ENCODE peak calls at places on chromosomes 16 and 17, in ten cellular contexts. B is ascending aorta; J is lung microvascular endothelial cell; Y is retina; F is NCI-H226; W is activated T-helper 9 cell treated with anti-CD3 and anti-CD28 coated beads, Interleukin-2, amount 50 U/mL, for 16 hours; I is activated CD8-positive, alpha-beta T cell treated with anti-CD3 and anti-CD28 coated beads, Interleukin-2, amount 10 ng/mL, durations not matched to agents 7 days and 5 days; L is NCI-H187; X is thoracic aorta; Q is mesendoderm. P is an unnamed sample.

GRCh38 chr17:2212328-2212981 is 91.1 kb downstream of the SMG6 start:
- DNase-seq in W (no peak), Y (no peak), J (peak; percentile 13), X (peak; percentile 54), Q (no peak), L (no peak), F (peak; percentile 37), B (peak; percentile 37), I (no peak), P (no peak)

GRCh38 chr17:63698381-63698885 is 1.5 kb downstream of the LIMD2 start:
- DNase-seq in Q (no peak), L (no peak), Y (no peak), B (no peak), J (peak; percentile 30), X (no peak), W (no peak), I (peak; percentile 44), F (no peak), P (no peak)

GRCh38 chr17:56169621-56170020 is 16.3 kb downstream of the ANKFN1 start:
- DNase-seq in B (no peak), I (no peak), F (no peak), X (no peak), Y (no peak), Q (no peak), J (no peak), L (no peak), W (no peak), P (no peak)

GRCh38 chr16:31877876-31878642 is 4.5 kb downstream of the ZNF267 start:
- DNase-seq in W (no peak), I (no peak), Q (no peak), Y (no peak), X (no peak), L (no peak), J (no peak), F (no peak), B (no peak), P (no peak)

GRCh38 chr17:60959696-60960095 is 282.0 kb downstream of the BCAS3 start:
- DNase-seq in W (no peak), Y (no peak), F (peak; percentile 23), B (no peak), J (no peak), X (no peak), Q (no peak), I (no peak), L (no peak), P (no peak)

GRCh38 chr17:82603981-82604448 is 44.2 kb downstream of the WDR45B start:
- DNase-seq in B (peak; percentile 66), F (no peak), Y (no peak), L (no peak), I (peak; percentile 60), X (no peak), W (no peak), J (no peak), Q (no peak), P (no peak)

GRCh38 chr16:82761236-82761635 is 134.5 kb downstream of the CDH13 start:
- DNase-seq in Q (no peak), I (no peak), B (peak; percentile 63), W (no peak), J (peak; percentile 75), X (peak; percentile 90), Y (no peak), F (no peak), L (no peak), P (no peak)

GRCh38 chr16:47037396-47037745 is 63.9 kb upstream of the DNAJA2 start:
- DNase-seq in Y (no peak), I (peak; percentile 43), X (no peak), W (peak; percentile 10), B (no peak), J (no peak), Q (no peak), F (no peak), L (no peak), P (no peak)

GRCh38 chr16:64507240-64508024 is 614.4 kb downstream of the CDH11 start:
- DNase-seq in F (no peak), Q (peak; percentile 88), B (no peak), W (no peak), X (no peak), Y (no peak), L (no peak), J (no peak), I (no peak), P (no peak)

GRCh38 chr16:65975049-65975708 is 391.3 kb upstream of the CDH5 start:
- DNase-seq in W (no peak), B (no peak), X (no peak), L (no peak), Q (peak; percentile 70), F (peak; percentile 12), I (no peak), J (no peak), Y (no peak), P (peak; percentile 42)

GRCh38 chr16:57341441-57342303 is 16.9 kb upstream of the CCL22 start:
- DNase-seq in Q (no peak), J (no peak), W (no peak), I (no peak), X (no peak), Y (no peak), B (no peak), F (peak; percentile 13), L (no peak), P (peak; percentile 81)

GRCh38 chr17:48753794-48754499 is 25.4 kb upstream of the HOXB13 start:
- DNase-seq in L (no peak), B (no peak), W (no peak), J (no peak), Q (no peak), X (no peak), F (no peak), I (no peak), Y (peak; percentile 26), P (no peak)

GRCh38 chr16:88499836-88500251 is 46.8 kb downstream of the ZFPM1 start:
- DNase-seq in Q (no peak), J (peak; percentile 57), Y (no peak), I (no peak), X (no peak), L (no peak), B (no peak), F (peak; percentile 65), W (no peak), P (no peak)

GRCh38 chr16:85258616-85259015 is 146.3 kb upstream of the CIBAR2 start:
- DNase-seq in I (no peak), L (no peak), X (no peak), B (no peak), J (no peak), Q (no peak), F (no peak), Y (peak; percentile 88), W (no peak), P (no peak)

GRCh38 chr17:6843241-6843890 is 11.8 kb upstream of the TEKT1 start:
- DNase-seq in I (no peak), B (no peak), J (peak; percentile 77), F (no peak), X (no peak), Y (peak; percentile 29), L (no peak), Q (peak; percentile 53), W (no peak), P (peak; percentile 35)

GRCh38 chr16:68332411-68333121 is 21.7 kb downstream of the PRMT7 start:
- DNase-seq in J (peak; percentile 78), I (peak; percentile 32), B (no peak), Y (no peak), L (no peak), F (no peak), Q (peak; percentile 43), W (no peak), X (no peak), P (no peak)

GRCh38 chr16:66949472-66949871 is 11.6 kb upstream of the CES3 start:
- DNase-seq in Y (no peak), X (no peak), J (no peak), I (no peak), W (no peak), B (no peak), F (no peak), Q (no peak), L (no peak), P (no peak)

GRCh38 chr17:34146440-34147043 is 108.5 kb upstream of the CCL2 start:
- DNase-seq in B (no peak), L (peak; percentile 69), Y (peak; percentile 50), F (peak; percentile 19), Q (peak; percentile 82), W (peak; percentile 11), I (peak; percentile 76), X (no peak), J (peak; percentile 41), P (no peak)

GRCh38 chr17:4596636-4597380 is 12.5 kb downstream of the SMTNL2 start:
- DNase-seq in Y (no peak), B (no peak), J (no peak), Q (no peak), X (no peak), W (no peak), F (no peak), I (no peak), L (no peak), P (no peak)

GRCh38 chr16:76574651-76575050 is 297.4 kb downstream of the CNTNAP4 start:
- DNase-seq in J (no peak), L (no peak), X (no peak), Y (no peak), I (no peak), W (no peak), B (no peak), F (no peak), Q (no peak), P (no peak)

GRCh38 chr16:69399361-69399760 is 13.6 kb upstream of the TERF2 start:
- DNase-seq in W (no peak), Y (no peak), X (no peak), J (peak; percentile 62), L (no peak), B (no peak), Q (no peak), F (peak; percentile 50), I (no peak), P (no peak)

P was measured in fibroblast of the conjunctiva.